ENCODE peak calls at places on chromosomes 16 and 17, in ten cellular contexts. F is Peyer's patch; A is colonic mucosa; Z is adrenal gland; Q is naive thymus-derived CD4-positive, alpha-beta T cell; R is GM23248; C is thoracic aorta; O is H1; J is mammary epithelial cell; L is psoas muscle. E is an unnamed sample.

GRCh38 chr16:57184890-57185445 is 871 bp downstream of the PSME3IP1 start:
- DNase-seq in F (no peak), A (no peak), Z (no peak), Q (peak; percentile 3), R (no peak), C (no peak), O (no peak), J (peak; percentile 5), L (no peak), E (no peak)

GRCh38 chr17:15942207-15942833 is 2.6 kb upstream of the ADORA2B start:
- DNase-seq in F (no peak), A (no peak), Z (no peak), Q (no peak), R (peak; percentile 12), C (no peak), O (no peak), J (no peak), L (no peak), E (no peak)

GRCh38 chr17:79702071-79702470 is 28.7 kb upstream of the ENPP7 start:
- DNase-seq in F (no peak), A (no peak), Z (no peak), Q (no peak), R (no peak), C (no peak), O (no peak), J (no peak), L (no peak), E (no peak)

GRCh38 chr17:15343749-15344148 is 2.4 kb upstream of the TEKT3 start:
- DNase-seq in F (peak; percentile 75), A (no peak), Z (no peak), Q (no peak), R (peak; percentile 86), C (no peak), O (no peak), J (peak; percentile 24), L (no peak), E (no peak)

GRCh38 chr17:32529604-32530003 is 42.8 kb downstream of the CDK5R1 start:
- DNase-seq in F (no peak), A (no peak), Z (no peak), Q (no peak), R (no peak), C (no peak), O (no peak), J (no peak), L (no peak), E (no peak)

GRCh38 chr17:52606098-52606497 is 447.6 kb upstream of the CA10 start:
- DNase-seq in F (no peak), A (no peak), Z (no peak), Q (no peak), R (peak; percentile 0), C (no peak), O (no peak), J (peak; percentile 29), L (no peak), E (no peak)

GRCh38 chr17:38338535-38338934 is 5.2 kb downstream of the GPR179 start:
- DNase-seq in F (no peak), A (no peak), Z (no peak), Q (no peak), R (no peak), C (no peak), O (no peak), J (no peak), L (no peak), E (no peak)

GRCh38 chr16:2009302-2009711 is 314 bp downstream of the ZNF598 start:
- DNase-seq in F (no peak), A (no peak), Z (no peak), Q (no peak), R (peak; percentile 45), C (no peak), O (no peak), J (no peak), L (no peak), E (no peak)

GRCh38 chr17:56629450-56630187 is 36.1 kb downstream of the NOG start:
- DNase-seq in F (no peak), A (no peak), Z (no peak), Q (peak; percentile 44), R (peak; percentile 59), C (no peak), O (peak; percentile 50), J (no peak), L (no peak), E (no peak)

GRCh38 chr16:81003610-81004460 is 2.9 kb downstream of the CMC2 start:
- DNase-seq in F (no peak), A (no peak), Z (peak; percentile 18), Q (peak; percentile 16), R (peak; percentile 78), C (no peak), O (no peak), J (peak; percentile 3), L (no peak), E (peak; percentile 22)

GRCh38 chr16:89056592-89056991 is 37.1 kb upstream of the ACSF3 start:
- DNase-seq in F (no peak), A (no peak), Z (no peak), Q (no peak), R (no peak), C (no peak), O (no peak), J (no peak), L (no peak), E (no peak)

GRCh38 chr17:9457005-9457404 is 118.6 kb downstream of the STX8 start:
- DNase-seq in F (peak; percentile 45), A (no peak), Z (no peak), Q (no peak), R (no peak), C (no peak), O (no peak), J (no peak), L (no peak), E (no peak)

GRCh38 chr17:30472238-30472890 is 4.8 kb upstream of the GOSR1 start:
- DNase-seq in F (no peak), A (no peak), Z (no peak), Q (no peak), R (no peak), C (no peak), O (no peak), J (peak; percentile 60), L (no peak), E (no peak)

GRCh38 chr17:77497578-77497934 is 356.8 kb downstream of the SEC14L1 start:
- DNase-seq in F (peak; percentile 44), A (no peak), Z (no peak), Q (no peak), R (no peak), C (no peak), O (no peak), J (no peak), L (no peak), E (no peak)

GRCh38 chr17:6554871-6555330 is 1.5 kb downstream of the PITPNM3 start:
- DNase-seq in F (no peak), A (peak; percentile 65), Z (peak; percentile 22), Q (no peak), R (no peak), C (no peak), O (no peak), J (no peak), L (no peak), E (no peak)
- H3K4me3 ChIP-seq in F (no peak overlapping the region), A (peak overlapping the region; percentile 61), Z (no peak overlapping the region), Q (no peak overlapping the region), R (peak overlapping the region; percentile 72), C (peak overlapping the region; percentile 72), O (peak overlapping the region; percentile 51), J (peak overlapping the region; percentile 75), L (peak overlapping the region; percentile 66), E (no peak overlapping the region)

GRCh38 chr16:31214705-31215286 is 877 bp downstream of the TRIM72 start:
- DNase-seq in F (no peak), A (no peak), Z (no peak), Q (no peak), R (peak; percentile 24), C (no peak), O (peak; percentile 71), J (no peak), L (peak; percentile 40), E (no peak)
- H3K27ac ChIP-seq in F (peak overlapping the region; percentile 55), A (no peak overlapping the region), Z (no peak overlapping the region), Q (no peak overlapping the region), R (no peak overlapping the region), C (no peak overlapping the region), O (no peak overlapping the region), J (no peak overlapping the region), L (peak overlapping the region; percentile 99), E (no peak overlapping the region)

DNA sequence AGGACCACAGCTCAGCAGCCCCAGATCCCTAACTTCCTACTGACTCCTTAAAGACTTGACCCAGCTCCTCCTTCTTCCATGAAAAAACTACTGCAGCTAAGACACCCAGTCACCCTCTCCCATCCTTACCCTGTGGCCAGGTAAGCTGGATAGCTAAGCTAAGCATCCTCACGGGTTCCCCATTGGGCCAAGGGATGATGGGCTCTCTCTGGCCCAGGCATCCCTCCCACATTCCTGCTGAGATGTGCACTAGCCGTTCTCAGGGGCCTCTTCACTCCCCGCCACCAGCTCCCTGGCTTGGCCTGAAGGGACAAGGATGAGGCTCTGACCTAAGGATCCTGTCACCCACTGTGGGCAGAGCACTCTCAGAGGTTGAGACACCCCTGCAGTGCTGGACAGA is 8.5 kb downstream of the SLC12A4 start:
- DNase-seq in F (no peak), A (no peak), Z (no peak), Q (no peak), R (peak; percentile 39), C (no peak), O (no peak), J (no peak), L (no peak), E (no peak)
- H3K4me3 ChIP-seq in F (no peak overlapping the region), A (no peak overlapping the region), Z (no peak overlapping the region), Q (no peak overlapping the region), R (no peak overlapping the region), C (no peak overlapping the region), O (no peak overlapping the region), J (no peak overlapping the region), L (peak overlapping the region; percentile 11), E (no peak overlapping the region)

GRCh38 chr17:2070241-2071023 is 15.5 kb downstream of the HIC1 start:
- DNase-seq in F (no peak), A (no peak), Z (no peak), Q (no peak), R (no peak), C (no peak), O (no peak), J (no peak), L (no peak), E (no peak)

GRCh38 chr17:2068589-2069051 is 13.7 kb downstream of the HIC1 start:
- DNase-seq in F (no peak), A (no peak), Z (no peak), Q (no peak), R (peak; percentile 63), C (no peak), O (no peak), J (no peak), L (peak; percentile 33), E (no peak)

GRCh38 chr17:2067048-2067452 is 12.1 kb downstream of the HIC1 start:
- DNase-seq in F (no peak), A (no peak), Z (no peak), Q (no peak), R (no peak), C (no peak), O (no peak), J (no peak), L (no peak), E (no peak)

GRCh38 chr17:2067559-2067958 is 12.7 kb downstream of the HIC1 start:
- DNase-seq in F (no peak), A (no peak), Z (no peak), Q (no peak), R (peak; percentile 68), C (no peak), O (no peak), J (no peak), L (peak; percentile 39), E (no peak)

DNA sequence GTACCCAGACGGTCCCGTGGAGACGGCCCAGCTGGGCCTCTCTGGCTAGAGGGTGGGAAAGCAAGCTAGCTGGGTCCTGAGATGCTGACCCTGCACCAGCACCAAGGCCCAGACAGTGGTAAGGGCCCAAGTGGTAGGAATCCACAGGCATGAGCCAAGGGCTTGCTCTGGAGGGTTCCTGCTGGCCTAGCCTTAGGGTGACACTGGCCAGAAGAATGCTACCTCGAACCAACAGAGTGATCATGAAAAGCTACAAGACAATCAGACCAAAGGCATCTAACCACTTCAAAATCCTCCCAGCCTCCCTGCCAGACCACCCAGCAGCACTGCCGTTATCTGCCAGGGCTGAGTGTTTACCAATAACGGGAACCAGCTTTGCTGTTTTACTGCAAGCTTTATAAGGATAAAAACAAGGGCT is 13.2 kb downstream of the HIC1 start:
- DNase-seq in F (no peak), A (no peak), Z (no peak), Q (no peak), R (peak; percentile 95), C (no peak), O (no peak), J (no peak), L (peak; percentile 29), E (no peak)
- H3K27ac ChIP-seq in F (peak overlapping the region; percentile 94), A (peak overlapping the region; percentile 53), Z (peak overlapping the region; percentile 34), Q (no peak overlapping the region), R (peak overlapping the region; percentile 96), C (peak overlapping the region; percentile 27), O (no peak overlapping the region), J (no peak overlapping the region), L (peak overlapping the region; percentile 75), E (no peak overlapping the region)

E was measured in CD4-positive, alpha-beta memory T cell.